ENCODE peak calls at places on chromosome 10, in nine cellular contexts. M, L, X, A, S, U, I, P and F are unnamed samples.

GRCh38 chr10:77041636-77042258 is 595.9 kb downstream of the KCNMA1 start:
- DNase-seq in I (no peak), S (no peak), M (peak; percentile 28), X (no peak), A (no peak), U (no peak), L (no peak), P (no peak), F (no peak)

GRCh38 chr10:90675621-90676020 is 182.2 kb downstream of the HTR7 start:
- DNase-seq in P (no peak), X (no peak), L (peak; percentile 87), M (no peak), I (no peak), A (no peak), S (no peak), U (no peak), F (peak; percentile 76)

GRCh38 chr10:128539784-128540759 is 413.8 kb upstream of the MKI67 start:
- DNase-seq in U (peak; percentile 57), L (no peak), A (no peak), S (no peak), P (no peak), I (no peak), M (no peak), X (no peak), F (no peak)

GRCh38 chr10:102643346-102644065 is 773 bp upstream of the TRIM8 start:
- DNase-seq in X (peak; percentile 89), S (peak; percentile 78), A (peak; percentile 75), U (peak; percentile 83), I (peak; percentile 70), M (peak; percentile 67), L (peak; percentile 75), P (peak; percentile 68), F (peak; percentile 69)

GRCh38 chr10:3976718-3977117 is 191.7 kb upstream of the KLF6 start:
- DNase-seq in P (no peak), I (no peak), S (no peak), M (no peak), L (no peak), A (no peak), X (no peak), U (no peak), F (no peak)

GRCh38 chr10:613217-613616 is 76.3 kb downstream of the DIP2C start:
- DNase-seq in M (no peak), X (peak; percentile 77), U (peak; percentile 45), A (peak; percentile 95), P (no peak), S (no peak), L (no peak), I (no peak), F (no peak)

GRCh38 chr10:125709553-125710266 is 9.8 kb upstream of the EDRF1 start:
- DNase-seq in L (no peak), P (no peak), X (no peak), I (no peak), U (no peak), S (no peak), A (no peak), M (no peak), F (no peak)

GRCh38 chr10:101441539-101442455 is 87.8 kb downstream of the BTRC start:
- DNase-seq in P (no peak), M (no peak), U (peak; percentile 17), S (peak; percentile 83), I (peak; percentile 48), A (no peak), X (no peak), L (peak; percentile 65), F (peak; percentile 75)

GRCh38 chr10:69961168-69961863 is 91.3 kb upstream of the MACROH2A2 start:
- DNase-seq in M (no peak), L (no peak), U (no peak), S (no peak), X (no peak), I (no peak), A (no peak), P (no peak), F (no peak)

GRCh38 chr10:93894516-93895378 is 969 bp downstream of the SLC35G1 start:
- DNase-seq in U (no peak), M (no peak), S (no peak), L (no peak), X (no peak), I (peak; percentile 23), P (no peak), A (no peak), F (peak; percentile 13)

GRCh38 chr10:94066411-94066810 is 72.7 kb downstream of the PLCE1 start:
- DNase-seq in M (no peak), X (no peak), P (no peak), U (peak; percentile 24), I (no peak), L (peak; percentile 54), A (no peak), S (peak; percentile 25), F (peak; percentile 59)

GRCh38 chr10:46992794-46993552 is 81.7 kb downstream of the PTPN20 start:
- DNase-seq in M (peak; percentile 62), I (no peak), A (peak; percentile 25), S (peak; percentile 31), X (peak; percentile 59), L (peak; percentile 47), P (peak; percentile 34), U (peak; percentile 29), F (peak; percentile 38)

GRCh38 chr10:69838418-69838817 is 36.7 kb downstream of the COL13A1 start:
- DNase-seq in X (no peak), M (no peak), S (no peak), A (no peak), P (no peak), U (no peak), L (no peak), I (no peak), F (no peak)

GRCh38 chr10:124124123-124124768 is 30.8 kb upstream of the CHST15 start:
- DNase-seq in L (no peak), P (no peak), U (peak; percentile 25), X (no peak), A (no peak), I (no peak), M (no peak), S (no peak), F (no peak)

GRCh38 chr10:28928484-28928883 is 251.2 kb downstream of the BAMBI start:
- DNase-seq in I (no peak), L (no peak), U (no peak), M (no peak), A (peak; percentile 16), X (no peak), S (peak; percentile 48), P (no peak), F (peak; percentile 9)

DNA sequence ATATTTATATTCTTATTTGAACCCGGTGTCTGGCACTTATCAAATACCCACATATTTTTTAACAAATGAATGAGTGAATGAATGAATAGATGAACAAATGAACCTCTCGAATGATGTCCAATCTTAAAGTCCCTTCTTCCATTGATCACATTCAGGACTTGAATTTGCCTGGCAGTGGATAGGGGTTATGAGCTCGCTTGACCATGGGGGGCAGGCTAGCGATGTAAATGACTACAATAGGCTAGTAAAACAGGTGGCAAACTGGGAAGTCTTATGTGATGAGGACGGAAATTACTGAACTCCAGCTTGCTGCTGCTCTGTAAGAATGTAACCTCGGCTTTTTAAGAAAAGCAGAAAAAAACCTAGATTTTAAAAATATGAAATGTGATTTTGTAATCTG is 247.7 kb upstream of the DKK1 start:
- DNase-seq in I (no peak), X (no peak), A (no peak), M (no peak), S (peak; percentile 11), U (no peak), L (no peak), P (no peak), F (no peak)
- TF ChIP-seq CTCF in I (no peak), X (no peak), A (no peak), M (no peak), S (no peak), U (no peak), L (no peak), P (no peak), F (no peak)

GRCh38 chr10:83961620-83962019 is 177.7 kb upstream of the GHITM start:
- DNase-seq in P (no peak), S (no peak), A (no peak), U (no peak), M (no peak), L (no peak), I (no peak), X (no peak), F (peak; percentile 8)
- TF ChIP-seq CTCF in P (no peak), S (no peak), A (no peak), U (no peak), M (no peak), L (no peak), I (no peak), X (no peak), F (no peak)

GRCh38 chr10:55330485-55330884 is 529.5 kb upstream of the PCDH15 start:
- DNase-seq in P (no peak), U (no peak), I (no peak), S (no peak), A (no peak), X (no peak), M (no peak), L (no peak), F (no peak)
- TF ChIP-seq CTCF in P (no peak), U (no peak), I (no peak), S (no peak), A (no peak), X (no peak), M (no peak), L (no peak), F (no peak)

DNA sequence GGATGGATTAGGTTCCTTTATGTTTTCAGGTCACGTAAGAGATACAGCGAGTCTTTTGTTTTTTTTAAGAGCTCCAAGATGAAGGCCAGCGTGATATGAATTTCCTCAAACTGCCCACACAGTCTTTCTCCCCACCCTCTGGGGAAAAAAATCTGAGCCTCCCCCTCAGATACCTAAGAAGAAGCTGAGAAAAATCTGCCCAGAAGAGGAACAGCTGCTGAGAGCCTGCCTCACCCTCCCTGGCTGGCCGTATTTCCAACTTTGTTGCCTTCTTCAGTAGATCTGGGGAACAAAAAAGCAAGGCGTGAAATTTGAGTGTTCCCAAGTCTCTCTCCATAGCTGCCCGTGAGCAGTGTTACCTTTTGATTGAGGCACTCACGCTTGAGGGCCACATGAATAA is 208.1 kb downstream of the KIAA1217 start:
- DNase-seq in X (no peak), U (no peak), L (no peak), S (no peak), A (no peak), M (no peak), P (no peak), I (no peak), F (no peak)
- TF ChIP-seq CTCF in X (no peak), U (no peak), L (no peak), S (no peak), A (no peak), M (no peak), P (no peak), I (no peak), F (no peak)

GRCh38 chr10:62413048-62413447 is 38.9 kb downstream of the ZNF365 start:
- DNase-seq in X (no peak), P (no peak), M (no peak), I (no peak), S (no peak), U (no peak), A (no peak), L (no peak), F (no peak)

GRCh38 chr10:62413652-62414051 is 39.5 kb downstream of the ZNF365 start:
- DNase-seq in M (no peak), S (no peak), P (no peak), X (no peak), I (no peak), U (no peak), A (no peak), L (no peak), F (no peak)

DNA sequence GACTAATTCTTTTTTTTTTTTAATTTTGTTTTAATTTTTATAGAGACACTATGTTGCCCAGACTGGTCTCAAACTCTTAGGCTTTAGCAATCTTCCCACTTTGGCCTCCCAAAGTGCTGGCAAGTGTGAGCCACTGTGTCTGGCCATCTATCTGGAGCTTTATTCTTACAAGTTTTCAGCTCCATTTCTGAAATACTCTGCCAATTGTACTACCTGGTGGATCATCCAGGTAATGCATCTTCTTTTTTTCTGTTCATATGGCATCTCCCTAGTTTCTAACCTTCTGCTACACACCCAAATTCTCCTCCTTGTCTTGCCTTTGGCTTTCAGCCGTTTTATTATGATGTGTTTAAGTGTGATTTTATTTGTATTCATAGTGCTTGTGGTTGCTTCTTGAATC is 40.2 kb downstream of the ZNF365 start:
- DNase-seq in A (no peak), S (no peak), I (no peak), U (no peak), P (no peak), M (no peak), X (no peak), L (no peak), F (peak; percentile 25)
- TF ChIP-seq CTCF in A (no peak), S (no peak), I (no peak), U (no peak), P (no peak), M (no peak), X (no peak), L (no peak), F (peak; percentile 10)